ENCODE peak calls at places on chromosome 20, in nine cellular contexts. One of them, this sample, is unnamed. For H3K36me3 and H3K4me1, the result is how much of the 10 kb centered on the place peaks cover.

GRCh38 chr20:25310268-25310920 is 62.5 kb downstream of the PYGB start:
- DNase-seq in OCI-LY7: peak
- DNase-seq in tibial nerve: peak
- DNase-seq in sigmoid colon: peak
- DNase-seq in CD8-positive, alpha-beta memory T cell: no peak
- DNase-seq in left lung: peak
- DNase-seq in stomach: peak
- DNase-seq in heart right ventricle: no peak
- DNase-seq in aorta: peak
- DNase-seq in this sample: peak

GRCh38 chr20:47090835-47091234 is 196.2 kb downstream of the EYA2 start:
- DNase-seq in OCI-LY7: no peak
- DNase-seq in tibial nerve: no peak
- DNase-seq in sigmoid colon: no peak
- DNase-seq in CD8-positive, alpha-beta memory T cell: no peak
- DNase-seq in left lung: no peak
- DNase-seq in stomach: no peak
- DNase-seq in heart right ventricle: no peak
- DNase-seq in aorta: no peak
- DNase-seq in this sample: no peak

GRCh38 chr20:33262658-33263065 is 20.4 kb upstream of the BPIFB1 start:
- DNase-seq in OCI-LY7: peak
- DNase-seq in tibial nerve: peak
- DNase-seq in sigmoid colon: no peak
- DNase-seq in CD8-positive, alpha-beta memory T cell: no peak
- DNase-seq in left lung: no peak
- DNase-seq in stomach: peak
- DNase-seq in heart right ventricle: peak
- DNase-seq in aorta: no peak
- DNase-seq in this sample: no peak

GRCh38 chr20:21840991-21841390 is 135.5 kb downstream of the PAX1 start:
- DNase-seq in OCI-LY7: no peak
- DNase-seq in tibial nerve: no peak
- DNase-seq in sigmoid colon: no peak
- DNase-seq in CD8-positive, alpha-beta memory T cell: no peak
- DNase-seq in left lung: no peak
- DNase-seq in stomach: no peak
- DNase-seq in heart right ventricle: no peak
- DNase-seq in aorta: no peak
- DNase-seq in this sample: no peak

GRCh38 chr20:59165389-59165785 is 1.8 kb downstream of the ZNF831 start:
- DNase-seq in OCI-LY7: peak
- DNase-seq in tibial nerve: no peak
- DNase-seq in sigmoid colon: no peak
- DNase-seq in CD8-positive, alpha-beta memory T cell: no peak
- DNase-seq in left lung: no peak
- DNase-seq in stomach: no peak
- DNase-seq in heart right ventricle: no peak
- DNase-seq in aorta: no peak
- DNase-seq in this sample: no peak

GRCh38 chr20:45975686-45976085 is 3.7 kb upstream of the ZNF335 start:
- DNase-seq in OCI-LY7: no peak
- DNase-seq in tibial nerve: no peak
- DNase-seq in sigmoid colon: peak
- DNase-seq in CD8-positive, alpha-beta memory T cell: no peak
- DNase-seq in left lung: no peak
- DNase-seq in stomach: no peak
- DNase-seq in heart right ventricle: no peak
- DNase-seq in aorta: no peak
- DNase-seq in this sample: no peak

GRCh38 chr20:63106108-63106764 is 99.5 kb upstream of the BHLHE23 start:
- DNase-seq in OCI-LY7: no peak
- DNase-seq in tibial nerve: no peak
- DNase-seq in sigmoid colon: peak
- DNase-seq in CD8-positive, alpha-beta memory T cell: no peak
- DNase-seq in left lung: peak
- DNase-seq in stomach: peak
- DNase-seq in heart right ventricle: peak
- DNase-seq in aorta: peak
- DNase-seq in this sample: peak

GRCh38 chr20:33165416-33166055 is 2.4 kb upstream of the BPIFA2 start:
- DNase-seq in OCI-LY7: no peak
- DNase-seq in tibial nerve: no peak
- DNase-seq in sigmoid colon: no peak
- DNase-seq in CD8-positive, alpha-beta memory T cell: no peak
- DNase-seq in left lung: no peak
- DNase-seq in stomach: no peak
- DNase-seq in heart right ventricle: no peak
- DNase-seq in aorta: no peak
- DNase-seq in this sample: no peak

GRCh38 chr20:53925651-53926401 is 144.6 kb downstream of the BCAS1 start:
- DNase-seq in OCI-LY7: peak
- DNase-seq in tibial nerve: no peak
- DNase-seq in sigmoid colon: no peak
- DNase-seq in CD8-positive, alpha-beta memory T cell: no peak
- DNase-seq in left lung: no peak
- DNase-seq in stomach: no peak
- DNase-seq in heart right ventricle: no peak
- DNase-seq in aorta: no peak
- DNase-seq in this sample: no peak

GRCh38 chr20:33062750-33063149 is 9.0 kb downstream of the BPIFB3 start:
- DNase-seq in OCI-LY7: no peak
- DNase-seq in tibial nerve: no peak
- DNase-seq in sigmoid colon: no peak
- DNase-seq in CD8-positive, alpha-beta memory T cell: no peak
- DNase-seq in left lung: no peak
- DNase-seq in stomach: no peak
- DNase-seq in heart right ventricle: no peak
- DNase-seq in aorta: no peak
- DNase-seq in this sample: no peak

GRCh38 chr20:32358632-32358882 is 426 bp downstream of the ASXL1 start:
- DNase-seq in OCI-LY7: no peak
- DNase-seq in tibial nerve: no peak
- DNase-seq in sigmoid colon: no peak
- DNase-seq in CD8-positive, alpha-beta memory T cell: no peak
- DNase-seq in left lung: no peak
- DNase-seq in stomach: no peak
- DNase-seq in heart right ventricle: no peak
- DNase-seq in aorta: no peak
- DNase-seq in this sample: no peak

GRCh38 chr20:31485450-31486339 is 10.6 kb downstream of the REM1 start:
- DNase-seq in OCI-LY7: no peak
- DNase-seq in tibial nerve: peak
- DNase-seq in sigmoid colon: peak
- DNase-seq in CD8-positive, alpha-beta memory T cell: no peak
- DNase-seq in left lung: no peak
- DNase-seq in stomach: no peak
- DNase-seq in heart right ventricle: peak
- DNase-seq in aorta: peak
- DNase-seq in this sample: peak

GRCh38 chr20:54123587-54124180 is 50.1 kb downstream of the CYP24A1 start:
- DNase-seq in OCI-LY7: no peak
- DNase-seq in tibial nerve: no peak
- DNase-seq in sigmoid colon: no peak
- DNase-seq in CD8-positive, alpha-beta memory T cell: no peak
- DNase-seq in left lung: peak
- DNase-seq in stomach: peak
- DNase-seq in heart right ventricle: no peak
- DNase-seq in aorta: no peak
- DNase-seq in this sample: no peak

GRCh38 chr20:32570401-32571190 is 14.5 kb downstream of the NOL4L start:
- DNase-seq in OCI-LY7: no peak
- DNase-seq in tibial nerve: no peak
- DNase-seq in sigmoid colon: no peak
- DNase-seq in CD8-positive, alpha-beta memory T cell: no peak
- DNase-seq in left lung: no peak
- DNase-seq in stomach: no peak
- DNase-seq in heart right ventricle: no peak
- DNase-seq in aorta: no peak
- DNase-seq in this sample: no peak

GRCh38 chr20:51100617-51101016 is 77.7 kb upstream of the KCNG1 start:
- DNase-seq in OCI-LY7: peak
- DNase-seq in tibial nerve: no peak
- DNase-seq in sigmoid colon: no peak
- DNase-seq in CD8-positive, alpha-beta memory T cell: no peak
- DNase-seq in left lung: no peak
- DNase-seq in stomach: no peak
- DNase-seq in heart right ventricle: no peak
- DNase-seq in aorta: no peak
- DNase-seq in this sample: no peak
- H3K27ac ChIP-seq in OCI-LY7: no peak
- H3K27ac ChIP-seq in tibial nerve: no peak
- H3K27ac ChIP-seq in sigmoid colon: no peak
- H3K27ac ChIP-seq in CD8-positive, alpha-beta memory T cell: no peak
- H3K27ac ChIP-seq in left lung: no peak
- H3K27ac ChIP-seq in stomach: no peak
- H3K27ac ChIP-seq in heart right ventricle: no peak
- H3K27ac ChIP-seq in aorta: no peak
- H3K27ac ChIP-seq in this sample: no peak

GRCh38 chr20:43669332-43669731 is 2.4 kb downstream of the MYBL2 start:
- DNase-seq in OCI-LY7: peak
- DNase-seq in tibial nerve: no peak
- DNase-seq in sigmoid colon: no peak
- DNase-seq in CD8-positive, alpha-beta memory T cell: no peak
- DNase-seq in left lung: no peak
- DNase-seq in stomach: peak
- DNase-seq in heart right ventricle: no peak
- DNase-seq in aorta: no peak
- DNase-seq in this sample: no peak
- H3K36me3 ChIP-seq in OCI-LY7: half or more
- H3K36me3 ChIP-seq in tibial nerve: under half
- H3K36me3 ChIP-seq in sigmoid colon: under half
- H3K36me3 ChIP-seq in CD8-positive, alpha-beta memory T cell: under half
- H3K36me3 ChIP-seq in left lung: under half
- H3K36me3 ChIP-seq in stomach: under half
- H3K36me3 ChIP-seq in heart right ventricle: under half
- H3K36me3 ChIP-seq in aorta: under half
- H3K36me3 ChIP-seq in this sample: under half

GRCh38 chr20:39072653-39073052 is 110.5 kb downstream of the DHX35 start:
- DNase-seq in OCI-LY7: no peak
- DNase-seq in tibial nerve: no peak
- DNase-seq in sigmoid colon: no peak
- DNase-seq in CD8-positive, alpha-beta memory T cell: no peak
- DNase-seq in left lung: no peak
- DNase-seq in stomach: no peak
- DNase-seq in heart right ventricle: no peak
- DNase-seq in aorta: no peak
- DNase-seq in this sample: no peak

GRCh38 chr20:39070484-39071231 is 108.5 kb downstream of the DHX35 start:
- DNase-seq in OCI-LY7: no peak
- DNase-seq in tibial nerve: no peak
- DNase-seq in sigmoid colon: no peak
- DNase-seq in CD8-positive, alpha-beta memory T cell: no peak
- DNase-seq in left lung: no peak
- DNase-seq in stomach: no peak
- DNase-seq in heart right ventricle: no peak
- DNase-seq in aorta: no peak
- DNase-seq in this sample: no peak

GRCh38 chr20:39075731-39076130 is 113.6 kb downstream of the DHX35 start:
- DNase-seq in OCI-LY7: no peak
- DNase-seq in tibial nerve: no peak
- DNase-seq in sigmoid colon: no peak
- DNase-seq in CD8-positive, alpha-beta memory T cell: no peak
- DNase-seq in left lung: no peak
- DNase-seq in stomach: no peak
- DNase-seq in heart right ventricle: no peak
- DNase-seq in aorta: no peak
- DNase-seq in this sample: no peak

GRCh38 chr20:39069976-39070375 is 107.8 kb downstream of the DHX35 start:
- DNase-seq in OCI-LY7: no peak
- DNase-seq in tibial nerve: no peak
- DNase-seq in sigmoid colon: no peak
- DNase-seq in CD8-positive, alpha-beta memory T cell: no peak
- DNase-seq in left lung: no peak
- DNase-seq in stomach: no peak
- DNase-seq in heart right ventricle: no peak
- DNase-seq in aorta: no peak
- DNase-seq in this sample: no peak

GRCh38 chr20:39072132-39072531 is 110.0 kb downstream of the DHX35 start:
- DNase-seq in OCI-LY7: no peak
- DNase-seq in tibial nerve: no peak
- DNase-seq in sigmoid colon: no peak
- DNase-seq in CD8-positive, alpha-beta memory T cell: no peak
- DNase-seq in left lung: no peak
- DNase-seq in stomach: no peak
- DNase-seq in heart right ventricle: no peak
- DNase-seq in aorta: no peak
- DNase-seq in this sample: no peak
- H3K4me1 ChIP-seq in OCI-LY7: under half
- H3K4me1 ChIP-seq in tibial nerve: under half
- H3K4me1 ChIP-seq in sigmoid colon: under half
- H3K4me1 ChIP-seq in CD8-positive, alpha-beta memory T cell: under half
- H3K4me1 ChIP-seq in left lung: under half
- H3K4me1 ChIP-seq in stomach: under half
- H3K4me1 ChIP-seq in heart right ventricle: under half
- H3K4me1 ChIP-seq in aorta: under half
- H3K4me1 ChIP-seq in this sample: under half

GRCh38 chr20:51734876-51735499 is 33.2 kb downstream of the ATP9A start:
- DNase-seq in OCI-LY7: no peak
- DNase-seq in tibial nerve: no peak
- DNase-seq in sigmoid colon: no peak
- DNase-seq in CD8-positive, alpha-beta memory T cell: no peak
- DNase-seq in left lung: no peak
- DNase-seq in stomach: no peak
- DNase-seq in heart right ventricle: no peak
- DNase-seq in aorta: no peak
- DNase-seq in this sample: no peak

GRCh38 chr20:51731771-51732453 is 36.3 kb downstream of the ATP9A start:
- DNase-seq in OCI-LY7: no peak
- DNase-seq in tibial nerve: no peak
- DNase-seq in sigmoid colon: no peak
- DNase-seq in CD8-positive, alpha-beta memory T cell: no peak
- DNase-seq in left lung: no peak
- DNase-seq in stomach: no peak
- DNase-seq in heart right ventricle: peak
- DNase-seq in aorta: no peak
- DNase-seq in this sample: no peak

GRCh38 chr20:51729771-51730170 is 38.4 kb downstream of the ATP9A start:
- DNase-seq in OCI-LY7: no peak
- DNase-seq in tibial nerve: no peak
- DNase-seq in sigmoid colon: no peak
- DNase-seq in CD8-positive, alpha-beta memory T cell: no peak
- DNase-seq in left lung: no peak
- DNase-seq in stomach: no peak
- DNase-seq in heart right ventricle: no peak
- DNase-seq in aorta: no peak
- DNase-seq in this sample: no peak

GRCh38 chr20:51733070-51733469 is 35.1 kb downstream of the ATP9A start:
- DNase-seq in OCI-LY7: no peak
- DNase-seq in tibial nerve: no peak
- DNase-seq in sigmoid colon: no peak
- DNase-seq in CD8-positive, alpha-beta memory T cell: no peak
- DNase-seq in left lung: no peak
- DNase-seq in stomach: no peak
- DNase-seq in heart right ventricle: no peak
- DNase-seq in aorta: no peak
- DNase-seq in this sample: no peak

DNA sequence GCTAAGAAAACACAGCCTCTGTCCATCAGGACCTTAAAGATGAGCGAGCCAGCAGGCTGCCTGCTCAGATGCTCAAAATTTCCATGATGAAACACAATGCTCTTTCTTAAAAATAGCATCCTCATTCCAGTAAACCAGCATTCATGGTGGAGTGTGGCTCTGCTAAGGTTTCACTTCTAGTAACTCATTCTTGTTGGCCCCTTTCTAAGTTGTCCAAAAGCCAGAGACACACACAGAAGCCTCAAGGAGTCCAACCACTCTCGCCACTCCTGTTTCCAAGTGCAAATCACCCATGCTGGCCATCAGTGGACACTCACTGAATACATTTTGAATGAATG is 35.8 kb downstream of the ATP9A start:
- DNase-seq in OCI-LY7: no peak
- DNase-seq in tibial nerve: peak
- DNase-seq in sigmoid colon: no peak
- DNase-seq in CD8-positive, alpha-beta memory T cell: no peak
- DNase-seq in left lung: no peak
- DNase-seq in stomach: no peak
- DNase-seq in heart right ventricle: peak
- DNase-seq in aorta: no peak
- DNase-seq in this sample: no peak
- H3K27ac ChIP-seq in OCI-LY7: no peak
- H3K27ac ChIP-seq in tibial nerve: no peak
- H3K27ac ChIP-seq in sigmoid colon: peak
- H3K27ac ChIP-seq in CD8-positive, alpha-beta memory T cell: no peak
- H3K27ac ChIP-seq in left lung: peak
- H3K27ac ChIP-seq in stomach: peak
- H3K27ac ChIP-seq in heart right ventricle: peak
- H3K27ac ChIP-seq in aorta: no peak
- H3K27ac ChIP-seq in this sample: peak

This sample was measured in tibial artery.